ENCODE peak calls at places on chromosome 19, in eight cellular contexts. One of them, this sample, is unnamed. For H3K9me3, the result is how much of the 10 kb centered on the place peaks cover.

GRCh38 chr19:4186087-4186993 is 3.9 kb downstream of the ANKRD24 start:
- DNase-seq in transverse colon: peak
- DNase-seq in PC-3: peak
- DNase-seq in stomach: peak
- DNase-seq in fibroblast of lung: peak
- DNase-seq in cardiac muscle cell: peak
- DNase-seq in heart left ventricle: peak
- DNase-seq in upper lobe of left lung: peak
- DNase-seq in this sample: peak

GRCh38 chr19:2235396-2236284 is 489 bp downstream of the PLEKHJ1 start:
- DNase-seq in stomach: peak
- DNase-seq in heart left ventricle: peak
- DNase-seq in fibroblast of lung: no peak
- DNase-seq in cardiac muscle cell: no peak
- DNase-seq in PC-3: no peak
- DNase-seq in upper lobe of left lung: peak
- DNase-seq in transverse colon: peak
- DNase-seq in this sample: no peak

GRCh38 chr19:19539738-19540703 is 2.0 kb downstream of the CILP2 start:
- DNase-seq in cardiac muscle cell: peak
- DNase-seq in fibroblast of lung: peak
- DNase-seq in PC-3: peak
- DNase-seq in transverse colon: peak
- DNase-seq in heart left ventricle: peak
- DNase-seq in stomach: peak
- DNase-seq in upper lobe of left lung: peak
- DNase-seq in this sample: no peak

GRCh38 chr19:53906211-53907192 is 2.6 kb upstream of the CACNG7 start:
- DNase-seq in heart left ventricle: peak
- DNase-seq in transverse colon: peak
- DNase-seq in fibroblast of lung: no peak
- DNase-seq in cardiac muscle cell: peak
- DNase-seq in stomach: peak
- DNase-seq in PC-3: peak
- DNase-seq in upper lobe of left lung: peak
- DNase-seq in this sample: peak

GRCh38 chr19:12723383-12723642 is 419 bp downstream of the TNPO2 start:
- DNase-seq in fibroblast of lung: peak
- DNase-seq in stomach: no peak
- DNase-seq in heart left ventricle: no peak
- DNase-seq in transverse colon: no peak
- DNase-seq in PC-3: no peak
- DNase-seq in cardiac muscle cell: no peak
- DNase-seq in upper lobe of left lung: no peak
- DNase-seq in this sample: no peak

GRCh38 chr19:29501816-29502580 is 23.8 kb upstream of the VSTM2B start:
- DNase-seq in stomach: no peak
- DNase-seq in fibroblast of lung: no peak
- DNase-seq in transverse colon: no peak
- DNase-seq in heart left ventricle: no peak
- DNase-seq in upper lobe of left lung: peak
- DNase-seq in cardiac muscle cell: no peak
- DNase-seq in PC-3: no peak
- DNase-seq in this sample: no peak

GRCh38 chr19:46670874-46671273 is 9.9 kb upstream of the DACT3 start:
- DNase-seq in PC-3: peak
- DNase-seq in transverse colon: no peak
- DNase-seq in upper lobe of left lung: no peak
- DNase-seq in fibroblast of lung: no peak
- DNase-seq in heart left ventricle: no peak
- DNase-seq in cardiac muscle cell: no peak
- DNase-seq in stomach: no peak
- DNase-seq in this sample: no peak

GRCh38 chr19:54155694-54156093 is 3.8 kb downstream of the LENG1 start:
- DNase-seq in transverse colon: no peak
- DNase-seq in heart left ventricle: no peak
- DNase-seq in PC-3: no peak
- DNase-seq in stomach: no peak
- DNase-seq in cardiac muscle cell: no peak
- DNase-seq in upper lobe of left lung: no peak
- DNase-seq in fibroblast of lung: no peak
- DNase-seq in this sample: no peak

GRCh38 chr19:35959040-35959967 is 23.1 kb downstream of the LRFN3 start:
- DNase-seq in fibroblast of lung: no peak
- DNase-seq in heart left ventricle: peak
- DNase-seq in upper lobe of left lung: peak
- DNase-seq in transverse colon: peak
- DNase-seq in PC-3: no peak
- DNase-seq in stomach: peak
- DNase-seq in cardiac muscle cell: no peak
- DNase-seq in this sample: no peak

DNA sequence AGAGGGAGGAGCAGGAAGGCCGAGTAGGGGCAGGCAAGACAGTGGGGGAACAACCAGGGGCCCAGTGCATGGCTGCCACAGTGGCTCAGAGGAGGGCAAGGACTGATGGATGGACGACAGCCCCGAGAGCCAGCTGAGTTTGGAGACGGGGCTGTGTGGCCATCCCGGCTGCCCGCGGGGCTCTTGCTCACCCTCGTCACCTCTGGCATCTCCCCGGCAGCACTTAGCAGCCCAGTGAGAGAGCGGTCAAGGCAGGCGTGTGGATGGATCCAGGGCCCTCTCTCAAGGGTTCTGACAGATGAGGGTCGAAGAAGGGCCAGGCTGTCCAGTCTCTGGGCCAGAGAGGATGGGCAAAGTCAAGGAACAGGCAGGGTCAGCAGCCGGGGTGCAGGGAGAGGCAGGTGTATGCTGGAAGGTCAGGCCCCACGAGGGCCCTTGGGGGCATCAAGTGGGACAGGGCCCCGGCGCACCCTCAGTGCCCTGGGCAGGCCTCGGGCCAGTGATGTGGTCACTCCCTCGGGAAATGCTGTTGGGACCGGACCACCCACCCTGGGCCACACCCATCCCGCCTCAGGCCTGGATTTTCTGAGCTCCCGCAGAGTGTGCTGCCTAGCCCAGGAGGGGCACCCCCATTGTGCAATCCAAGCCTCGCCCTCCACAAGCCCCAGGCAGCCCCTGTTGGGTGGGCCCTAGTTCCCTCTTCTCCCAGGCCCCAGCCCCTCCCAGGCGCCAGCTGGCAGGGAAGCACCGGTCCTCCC is 56.4 kb upstream of the TPM4 start:
- DNase-seq in upper lobe of left lung: no peak
- DNase-seq in transverse colon: no peak
- DNase-seq in cardiac muscle cell: no peak
- DNase-seq in stomach: no peak
- DNase-seq in PC-3: no peak
- DNase-seq in fibroblast of lung: no peak
- DNase-seq in heart left ventricle: no peak
- DNase-seq in this sample: no peak
- H3K9me3 ChIP-seq in upper lobe of left lung: under half
- H3K9me3 ChIP-seq in transverse colon: under half
- H3K9me3 ChIP-seq in cardiac muscle cell: under half
- H3K9me3 ChIP-seq in stomach: under half
- H3K9me3 ChIP-seq in PC-3: under half
- H3K9me3 ChIP-seq in fibroblast of lung: under half
- H3K9me3 ChIP-seq in heart left ventricle: under half
- H3K9me3 ChIP-seq in this sample: under half

GRCh38 chr19:7004313-7004931 is 16.8 kb downstream of the MBD3L2B start:
- DNase-seq in fibroblast of lung: peak
- DNase-seq in heart left ventricle: no peak
- DNase-seq in upper lobe of left lung: no peak
- DNase-seq in PC-3: peak
- DNase-seq in transverse colon: no peak
- DNase-seq in cardiac muscle cell: peak
- DNase-seq in stomach: no peak
- DNase-seq in this sample: no peak
- TF ChIP-seq CTCF in fibroblast of lung: peak
- TF ChIP-seq CTCF in heart left ventricle: peak
- TF ChIP-seq CTCF in upper lobe of left lung: no peak
- TF ChIP-seq CTCF in PC-3: peak
- TF ChIP-seq CTCF in transverse colon: no peak
- TF ChIP-seq CTCF in cardiac muscle cell: peak
- TF ChIP-seq CTCF in stomach: no peak
- TF ChIP-seq CTCF in this sample: no peak

GRCh38 chr19:43430142-43430710 is 15.5 kb downstream of the TEX101 start:
- DNase-seq in fibroblast of lung: peak
- DNase-seq in PC-3: no peak
- DNase-seq in stomach: no peak
- DNase-seq in cardiac muscle cell: no peak
- DNase-seq in upper lobe of left lung: no peak
- DNase-seq in transverse colon: peak
- DNase-seq in heart left ventricle: no peak
- DNase-seq in this sample: no peak

GRCh38 chr19:43433689-43434088 is 19.0 kb downstream of the TEX101 start:
- DNase-seq in fibroblast of lung: no peak
- DNase-seq in upper lobe of left lung: no peak
- DNase-seq in PC-3: no peak
- DNase-seq in cardiac muscle cell: no peak
- DNase-seq in transverse colon: no peak
- DNase-seq in stomach: no peak
- DNase-seq in heart left ventricle: no peak
- DNase-seq in this sample: no peak

GRCh38 chr19:43430976-43431375 is 16.3 kb downstream of the TEX101 start:
- DNase-seq in fibroblast of lung: no peak
- DNase-seq in stomach: no peak
- DNase-seq in upper lobe of left lung: no peak
- DNase-seq in heart left ventricle: no peak
- DNase-seq in transverse colon: no peak
- DNase-seq in cardiac muscle cell: no peak
- DNase-seq in PC-3: no peak
- DNase-seq in this sample: no peak

GRCh38 chr19:43435775-43436174 is 21.1 kb downstream of the TEX101 start:
- DNase-seq in heart left ventricle: no peak
- DNase-seq in fibroblast of lung: no peak
- DNase-seq in PC-3: no peak
- DNase-seq in upper lobe of left lung: no peak
- DNase-seq in cardiac muscle cell: no peak
- DNase-seq in transverse colon: no peak
- DNase-seq in stomach: no peak
- DNase-seq in this sample: no peak

DNA sequence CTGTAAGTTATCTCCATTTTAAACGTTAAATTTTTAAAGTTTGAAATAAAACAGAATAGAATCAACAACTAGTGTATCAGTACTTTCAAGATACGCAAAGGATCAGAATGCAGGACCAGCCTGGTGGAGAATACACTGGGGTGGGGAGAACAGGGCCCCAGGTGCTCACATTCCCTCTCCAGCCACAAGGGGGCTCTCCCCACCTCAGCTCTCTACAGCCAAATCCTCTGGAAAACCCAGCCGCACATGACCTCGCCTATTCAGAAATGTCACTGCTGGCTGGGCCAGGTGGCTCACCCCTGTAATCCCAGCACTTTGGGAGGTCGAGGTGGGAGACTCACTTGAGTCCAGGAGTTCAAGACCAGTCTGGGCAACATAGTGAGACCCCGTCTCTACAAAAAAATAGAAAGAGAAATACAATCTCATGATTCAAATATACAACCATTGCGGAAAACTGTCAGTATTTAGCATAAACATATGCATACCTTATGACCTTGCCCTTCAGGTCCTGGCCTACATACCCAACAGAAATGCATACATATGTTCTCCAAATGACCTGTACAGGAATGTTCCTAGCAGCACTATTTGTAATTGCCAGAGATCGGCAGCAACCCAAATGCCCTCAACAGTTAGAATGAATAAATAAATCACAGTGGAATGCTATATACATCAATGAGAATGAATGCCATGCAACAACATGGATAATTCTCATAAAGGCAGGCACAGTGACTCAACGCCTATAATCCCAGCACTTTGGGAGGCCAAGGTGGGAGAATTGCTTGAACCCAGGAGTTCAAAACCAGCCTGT is 18.4 kb downstream of the TEX101 start:
- DNase-seq in PC-3: peak
- DNase-seq in stomach: peak
- DNase-seq in cardiac muscle cell: peak
- DNase-seq in transverse colon: peak
- DNase-seq in heart left ventricle: peak
- DNase-seq in upper lobe of left lung: peak
- DNase-seq in fibroblast of lung: peak
- DNase-seq in this sample: peak
- H3K27ac ChIP-seq in PC-3: no peak
- H3K27ac ChIP-seq in stomach: no peak
- H3K27ac ChIP-seq in cardiac muscle cell: no peak
- H3K27ac ChIP-seq in transverse colon: no peak
- H3K27ac ChIP-seq in heart left ventricle: no peak
- H3K27ac ChIP-seq in upper lobe of left lung: no peak
- H3K27ac ChIP-seq in fibroblast of lung: no peak
- H3K27ac ChIP-seq in this sample: no peak

GRCh38 chr19:10277795-10278583 is 7.1 kb downstream of the ICAM1 start:
- DNase-seq in stomach: no peak
- DNase-seq in heart left ventricle: no peak
- DNase-seq in fibroblast of lung: no peak
- DNase-seq in upper lobe of left lung: no peak
- DNase-seq in transverse colon: no peak
- DNase-seq in PC-3: no peak
- DNase-seq in cardiac muscle cell: no peak
- DNase-seq in this sample: no peak

GRCh38 chr19:10283786-10284540 is 2.8 kb upstream of the ICAM4 start:
- DNase-seq in transverse colon: no peak
- DNase-seq in cardiac muscle cell: no peak
- DNase-seq in fibroblast of lung: no peak
- DNase-seq in stomach: no peak
- DNase-seq in upper lobe of left lung: peak
- DNase-seq in PC-3: no peak
- DNase-seq in heart left ventricle: no peak
- DNase-seq in this sample: no peak

GRCh38 chr19:10278935-10279334 is 7.8 kb upstream of the ICAM4 start:
- DNase-seq in stomach: no peak
- DNase-seq in fibroblast of lung: no peak
- DNase-seq in transverse colon: no peak
- DNase-seq in cardiac muscle cell: no peak
- DNase-seq in PC-3: no peak
- DNase-seq in heart left ventricle: no peak
- DNase-seq in upper lobe of left lung: no peak
- DNase-seq in this sample: no peak

GRCh38 chr19:10283301-10283733 is 3.4 kb upstream of the ICAM4 start:
- DNase-seq in fibroblast of lung: no peak
- DNase-seq in upper lobe of left lung: peak
- DNase-seq in heart left ventricle: no peak
- DNase-seq in cardiac muscle cell: no peak
- DNase-seq in PC-3: peak
- DNase-seq in stomach: no peak
- DNase-seq in transverse colon: no peak
- DNase-seq in this sample: no peak

DNA sequence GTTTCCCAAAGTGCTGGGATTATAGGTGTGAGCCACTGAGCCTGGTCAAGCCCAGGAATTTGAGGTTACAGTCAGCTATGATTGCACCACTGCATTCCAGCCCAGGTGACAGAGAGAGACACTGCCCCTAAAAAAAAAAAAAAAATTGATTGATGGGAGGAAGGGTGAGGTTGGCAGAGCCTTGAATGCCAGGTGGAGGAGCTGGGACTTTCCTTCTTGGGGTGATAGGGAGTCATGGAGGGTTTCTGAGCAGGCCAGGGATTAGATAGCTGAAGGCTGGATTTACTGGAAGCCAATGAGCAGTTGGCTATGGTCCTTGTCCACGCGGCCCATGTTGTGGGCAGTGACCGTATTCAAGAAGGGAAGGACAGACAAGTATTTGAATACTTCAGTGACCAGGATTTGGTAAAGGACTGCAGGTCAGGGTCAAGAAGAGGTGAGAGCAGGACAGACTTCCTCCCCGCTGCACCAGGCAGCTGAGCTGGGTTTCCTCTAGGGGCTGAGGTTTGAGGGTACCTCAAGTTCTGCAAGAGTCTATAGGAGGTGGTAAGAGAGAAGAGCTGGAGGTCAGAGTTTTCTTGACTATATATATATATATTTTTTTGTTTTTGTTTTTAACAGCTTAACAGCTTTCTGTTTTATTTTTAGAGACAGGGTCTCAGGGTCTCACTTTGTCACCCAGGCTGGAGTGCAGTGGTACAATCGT is 6.9 kb upstream of the ICAM4 start:
- DNase-seq in heart left ventricle: no peak
- DNase-seq in transverse colon: no peak
- DNase-seq in stomach: no peak
- DNase-seq in PC-3: no peak
- DNase-seq in cardiac muscle cell: no peak
- DNase-seq in upper lobe of left lung: peak
- DNase-seq in fibroblast of lung: no peak
- DNase-seq in this sample: no peak
- H3K9me3 ChIP-seq in heart left ventricle: under half
- H3K9me3 ChIP-seq in transverse colon: under half
- H3K9me3 ChIP-seq in stomach: under half
- H3K9me3 ChIP-seq in PC-3: under half
- H3K9me3 ChIP-seq in cardiac muscle cell: under half
- H3K9me3 ChIP-seq in upper lobe of left lung: under half
- H3K9me3 ChIP-seq in fibroblast of lung: under half
- H3K9me3 ChIP-seq in this sample: under half

This sample was measured in tibial nerve.